ENCODE peak calls at places on chromosomes 5 and 9, in five cellular contexts. O, M, Y, J and R are unnamed samples.

GRCh38 chr5:71475788-71476384 is 20.4 kb downstream of the BDP1 start:
- DNase-seq in Y (no peak), J (no peak), M (no peak), O (no peak), R (peak; percentile 24)

GRCh38 chr5:82308997-82309670 is 31.0 kb upstream of the RPS23 start:
- DNase-seq in O (no peak), Y (no peak), M (no peak), J (no peak), R (no peak)

GRCh38 chr9:81748091-81748490 is 58.7 kb upstream of the TLE1 start:
- DNase-seq in Y (no peak), J (no peak), M (no peak), O (no peak), R (no peak)

GRCh38 chr9:105150991-105151685 is 93.3 kb upstream of the SLC44A1 start:
- DNase-seq in J (no peak), O (peak; percentile 38), Y (no peak), M (no peak), R (peak; percentile 82)

GRCh38 chr9:105242557-105242956 is 1.9 kb upstream of the SLC44A1 start:
- DNase-seq in J (no peak), M (peak; percentile 60), Y (no peak), O (no peak), R (peak; percentile 44)

GRCh38 chr9:93110400-93110855 is 14.4 kb downstream of the CARD19 start:
- DNase-seq in Y (no peak), J (peak; percentile 58), M (no peak), O (no peak), R (no peak)

GRCh38 chr5:79743846-79744605 is 54.4 kb downstream of the CMYA5 start:
- DNase-seq in O (peak; percentile 14), J (no peak), M (no peak), Y (no peak), R (peak; percentile 22)

GRCh38 chr9:103537426-103537825 is 542.3 kb downstream of the CYLC2 start:
- DNase-seq in M (no peak), O (no peak), Y (no peak), J (no peak), R (no peak)

GRCh38 chr9:5900622-5901021 is 9.9 kb downstream of the MLANA start:
- DNase-seq in Y (no peak), O (no peak), J (no peak), M (no peak), R (no peak)

GRCh38 chr5:136004436-136004835 is 24.4 kb upstream of the TGFBI start:
- DNase-seq in M (peak; percentile 92), J (no peak), O (no peak), Y (no peak), R (peak; percentile 83)

GRCh38 chr5:141848771-141849370 is 29.3 kb downstream of the PCDH1 start:
- DNase-seq in Y (no peak), O (peak; percentile 34), J (no peak), M (no peak), R (peak; percentile 40)

GRCh38 chr5:178940569-178941360 is at the start of gene ZNF454:
- DNase-seq in J (peak; percentile 83), O (peak; percentile 92), M (peak; percentile 88), Y (no peak), R (peak; percentile 97)

GRCh38 chr9:111740739-111741138 is 54.0 kb downstream of the SHOC1 start:
- DNase-seq in J (no peak), O (no peak), M (no peak), Y (no peak), R (no peak)

GRCh38 chr9:4038182-4038723 is 261.6 kb downstream of the GLIS3 start:
- DNase-seq in Y (no peak), M (no peak), J (no peak), O (peak; percentile 1), R (peak; percentile 53)

GRCh38 chr5:154196955-154197652 is 6.6 kb downstream of the GALNT10 start:
- DNase-seq in Y (no peak), O (peak; percentile 58), J (no peak), M (no peak), R (peak; percentile 79)

GRCh38 chr5:88502179-88503064 is 233.8 kb upstream of the TMEM161B start:
- DNase-seq in O (peak; percentile 3), Y (no peak), M (no peak), J (no peak), R (peak; percentile 39)

GRCh38 chr5:83322273-83322924 is 149.1 kb upstream of the VCAN start:
- DNase-seq in J (no peak), Y (no peak), M (no peak), O (peak; percentile 6), R (peak; percentile 32)

GRCh38 chr5:36535837-36536236 is 70.6 kb upstream of the SLC1A3 start:
- DNase-seq in O (no peak), J (no peak), M (no peak), Y (no peak), R (no peak)

GRCh38 chr9:89095755-89096154 is 82.9 kb downstream of the SHC3 start:
- DNase-seq in J (no peak), Y (no peak), O (no peak), M (peak; percentile 10), R (no peak)

GRCh38 chr5:14816999-14817761 is 54.4 kb downstream of the ANKH start:
- DNase-seq in M (peak; percentile 84), J (no peak), Y (no peak), O (peak; percentile 94), R (peak; percentile 91)

GRCh38 chr5:60652206-60652605 is 47.8 kb downstream of the DEPDC1B start:
- DNase-seq in M (peak; percentile 75), Y (no peak), O (peak; percentile 62), J (no peak), R (peak; percentile 86)

GRCh38 chr9:26261503-26262330 is 583.5 kb upstream of the TUSC1 start:
- DNase-seq in O (peak; percentile 78), Y (no peak), J (no peak), M (peak; percentile 42), R (peak; percentile 90)

GRCh38 chr5:132455614-132456115 is 34.9 kb downstream of the IRF1 start:
- DNase-seq in O (no peak), M (no peak), Y (no peak), J (no peak), R (no peak)

GRCh38 chr5:76724871-76725270 is 8.9 kb downstream of the F2R start:
- DNase-seq in O (peak; percentile 89), Y (no peak), J (no peak), M (peak; percentile 35), R (peak; percentile 87)

GRCh38 chr5:110639307-110639902 is 87.1 kb downstream of the TMEM232 start:
- DNase-seq in M (no peak), Y (no peak), J (no peak), O (no peak), R (no peak)

GRCh38 chr9:138074516-138074915 is 196.9 kb downstream of the CACNA1B start:
- DNase-seq in O (no peak), Y (no peak), J (peak; percentile 50), M (no peak), R (no peak)